ENCODE peak calls at places on chromosomes 13 and 19, in eight cellular contexts. X is GM23248, R is mammary epithelial cell, C is BJ, H is heart right ventricle, A is left ventricle myocardium inferior, Q is psoas muscle, F is breast epithelium. K is an unnamed sample.

GRCh38 chr13:103436057-103436654 is 369.9 kb upstream of the SLC10A2 start:
- DNase-seq in Q (no peak), A (no peak), R (no peak), H (no peak), X (no peak), C (no peak), F (no peak), K (no peak)

GRCh38 chr19:40395956-40396355 is 6.0 kb upstream of the HIPK4 start:
- DNase-seq in R (no peak), H (no peak), F (no peak), A (no peak), X (no peak), Q (no peak), C (no peak), K (no peak)

GRCh38 chr13:114129649-114130062 is 2.8 kb downstream of the RASA3 start:
- DNase-seq in Q (no peak), H (no peak), X (no peak), A (no peak), F (no peak), C (no peak), R (no peak), K (no peak)

GRCh38 chr19:1862424-1863307 is 713 bp downstream of the KLF16 start:
- DNase-seq in H (no peak), F (no peak), A (no peak), Q (no peak), C (no peak), R (no peak), X (peak; percentile 70), K (no peak)

GRCh38 chr13:33321686-33322473 is 36.3 kb upstream of the STARD13 start:
- DNase-seq in C (no peak), R (no peak), Q (no peak), F (no peak), X (peak; percentile 61), H (no peak), A (no peak), K (no peak)

GRCh38 chr13:93249259-93249917 is 22.8 kb downstream of the GPC6 start:
- DNase-seq in A (no peak), C (no peak), X (peak; percentile 88), Q (no peak), H (no peak), R (peak; percentile 84), F (no peak), K (no peak)

GRCh38 chr13:111960152-111960772 is 106.7 kb upstream of the SOX1 start:
- DNase-seq in C (no peak), H (no peak), F (no peak), Q (no peak), A (no peak), X (no peak), R (no peak), K (no peak)

GRCh38 chr19:40603071-40603718 is 2.0 kb downstream of the LTBP4 start:
- DNase-seq in Q (no peak), X (peak; percentile 60), A (no peak), C (no peak), F (no peak), H (no peak), R (peak; percentile 45), K (no peak)

GRCh38 chr13:49571299-49572240 is 13.8 kb downstream of the RCBTB1 start:
- DNase-seq in X (no peak), H (no peak), C (no peak), Q (no peak), A (no peak), R (no peak), F (no peak), K (no peak)

GRCh38 chr13:26019881-26020535 is 31.8 kb downstream of the SHISA2 start:
- DNase-seq in X (peak; percentile 83), A (no peak), C (peak; percentile 52), R (no peak), H (no peak), F (no peak), Q (no peak), K (no peak)

GRCh38 chr13:43364210-43365041 is 341.0 kb downstream of the DNAJC15 start:
- DNase-seq in A (no peak), X (peak; percentile 81), F (no peak), C (no peak), R (no peak), H (peak; percentile 31), Q (peak; percentile 59), K (no peak)

GRCh38 chr13:31234729-31235128 is 35.0 kb downstream of the B3GLCT start:
- DNase-seq in H (no peak), A (no peak), Q (no peak), R (no peak), F (no peak), X (peak; percentile 44), C (no peak), K (no peak)

GRCh38 chr13:66312312-66313087 is 917.6 kb downstream of the PCDH9 start:
- DNase-seq in Q (no peak), F (no peak), A (no peak), H (no peak), R (no peak), X (no peak), C (peak; percentile 77), K (no peak)

GRCh38 chr13:50225188-50226155 is 210.2 kb downstream of the KCNRG start:
- DNase-seq in H (no peak), R (no peak), X (no peak), Q (no peak), C (no peak), A (no peak), F (no peak), K (no peak)

GRCh38 chr13:107374038-107374437 is 806.1 kb upstream of the ARGLU1 start:
- DNase-seq in A (no peak), C (no peak), F (no peak), H (no peak), X (peak; percentile 28), R (no peak), Q (no peak), K (no peak)

GRCh38 chr19:5497297-5497696 is 42.1 kb downstream of the ZNRF4 start:
- DNase-seq in A (no peak), C (no peak), R (no peak), X (no peak), F (no peak), Q (no peak), H (no peak), K (no peak)

GRCh38 chr19:46610851-46611770 is 10.0 kb downstream of the CALM3 start:
- DNase-seq in R (no peak), X (no peak), Q (peak; percentile 45), F (no peak), H (no peak), A (peak; percentile 9), C (no peak), K (no peak)

GRCh38 chr19:47848425-47848824 is 10.6 kb upstream of the TPRX2 start:
- DNase-seq in A (no peak), H (no peak), F (no peak), Q (no peak), R (no peak), X (no peak), C (no peak), K (no peak)

GRCh38 chr19:10961073-10961762 is 388 bp downstream of the SMARCA4 start:
- DNase-seq in A (peak; percentile 73), X (peak; percentile 71), F (no peak), C (no peak), Q (peak; percentile 67), R (no peak), H (peak; percentile 33), K (peak; percentile 22)

GRCh38 chr13:83780201-83780600 is 102.1 kb downstream of the SLITRK1 start:
- DNase-seq in F (no peak), Q (no peak), A (no peak), H (no peak), C (no peak), R (peak; percentile 33), X (peak; percentile 66), K (no peak)

GRCh38 chr13:71865858-71866172 is 1.2 kb downstream of the DACH1 start:
- DNase-seq in Q (peak; percentile 55), H (peak; percentile 15), C (no peak), R (no peak), X (no peak), F (no peak), A (peak; percentile 18), K (peak; percentile 30)

GRCh38 chr19:46299695-46300094 is 2.9 kb downstream of the HIF3A start:
- DNase-seq in X (no peak), Q (peak; percentile 8), C (no peak), A (no peak), H (no peak), F (no peak), R (no peak), K (no peak)

GRCh38 chr19:6613711-6614110 is 22.8 kb upstream of the CD70 start:
- DNase-seq in X (peak; percentile 88), Q (no peak), F (no peak), C (no peak), H (no peak), R (peak; percentile 68), A (no peak), K (no peak)

GRCh38 chr19:55452381-55453325 is 8.8 kb downstream of the ISOC2 start:
- DNase-seq in H (peak; percentile 71), X (peak; percentile 76), F (peak; percentile 68), A (peak; percentile 66), C (peak; percentile 25), R (peak; percentile 40), Q (peak; percentile 90), K (peak; percentile 94)

GRCh38 chr19:31119951-31120690 is 229.1 kb downstream of the TSHZ3 start:
- DNase-seq in A (no peak), X (no peak), C (no peak), H (no peak), Q (no peak), R (no peak), F (no peak), K (no peak)

GRCh38 chr19:33440682-33441081 is 67.2 kb downstream of the CEBPG start:
- DNase-seq in C (no peak), H (no peak), X (no peak), R (no peak), F (no peak), A (peak; percentile 7), Q (peak; percentile 16), K (peak; percentile 21)

GRCh38 chr13:22883262-22883840 is 297.4 kb upstream of the SGCG start:
- DNase-seq in H (no peak), X (no peak), Q (no peak), R (no peak), F (no peak), C (no peak), A (no peak), K (no peak)

GRCh38 chr13:41130356-41130755 is 2.2 kb downstream of the KBTBD6 start:
- DNase-seq in C (no peak), A (no peak), X (peak; percentile 58), F (no peak), R (no peak), Q (no peak), H (no peak), K (no peak)
- H3K4me3 ChIP-seq in C (peak overlapping the region; percentile 2), A (peak overlapping the region; percentile 87), X (peak overlapping the region; percentile 57), F (no peak overlapping the region), R (peak overlapping the region; percentile 21), Q (peak overlapping the region; percentile 85), H (peak overlapping the region; percentile 4), K (peak overlapping the region; percentile 29)

GRCh38 chr19:42653841-42654240 is 59.1 kb upstream of the CEACAM8 start:
- DNase-seq in C (no peak), H (no peak), Q (no peak), R (no peak), X (no peak), F (no peak), A (no peak), K (no peak)
- H3K4me3 ChIP-seq in C (no peak overlapping the region), H (no peak overlapping the region), Q (no peak overlapping the region), R (no peak overlapping the region), X (no peak overlapping the region), F (no peak overlapping the region), A (no peak overlapping the region), K (no peak overlapping the region)

GRCh38 chr13:100550433-100550832 is 38.2 kb downstream of the GGACT start:
- DNase-seq in A (peak; percentile 44), Q (peak; percentile 64), R (no peak), F (no peak), C (peak; percentile 69), X (peak; percentile 83), H (peak; percentile 23), K (no peak)
- H3K4me3 ChIP-seq in A (no peak overlapping the region), Q (peak overlapping the region; percentile 38), R (no peak overlapping the region), F (peak overlapping the region; percentile 15), C (peak overlapping the region; percentile 22), X (peak overlapping the region; percentile 67), H (no peak overlapping the region), K (no peak overlapping the region)

GRCh38 chr19:39084732-39085080 is 538 bp downstream of the ACP7 start:
- DNase-seq in C (no peak), R (no peak), Q (no peak), H (no peak), A (no peak), X (peak; percentile 27), F (no peak), K (no peak)
- H3K4me3 ChIP-seq in C (no peak overlapping the region), R (peak overlapping the region; percentile 47), Q (no peak overlapping the region), H (no peak overlapping the region), A (no peak overlapping the region), X (no peak overlapping the region), F (no peak overlapping the region), K (peak overlapping the region; percentile 83)

K was measured in dorsolateral prefrontal cortex.